ENCODE peak calls at places on chromosome 2, in six cellular contexts. One of them, this sample, is unnamed.

GRCh38 chr2:13578547-13578946 is 861.8 kb downstream of the TRIB2 start:
- DNase-seq in adrenal gland: no peak
- DNase-seq in astrocyte: peak
- DNase-seq in astrocyte of the spinal cord: no peak
- DNase-seq in endothelial cell: no peak
- DNase-seq in brain microvascular endothelial cell: no peak
- DNase-seq in this sample: no peak

GRCh38 chr2:148614332-148615049 is 30.1 kb upstream of the EPC2 start:
- DNase-seq in adrenal gland: peak
- DNase-seq in astrocyte: peak
- DNase-seq in astrocyte of the spinal cord: peak
- DNase-seq in endothelial cell: no peak
- DNase-seq in brain microvascular endothelial cell: peak
- DNase-seq in this sample: no peak

GRCh38 chr2:176664478-176664877 is 395.2 kb downstream of the MTX2 start:
- DNase-seq in adrenal gland: no peak
- DNase-seq in astrocyte: no peak
- DNase-seq in astrocyte of the spinal cord: no peak
- DNase-seq in endothelial cell: no peak
- DNase-seq in brain microvascular endothelial cell: no peak
- DNase-seq in this sample: no peak

GRCh38 chr2:238242731-238243495 is 3.1 kb upstream of the HES6 start:
- DNase-seq in adrenal gland: peak
- DNase-seq in astrocyte: no peak
- DNase-seq in astrocyte of the spinal cord: no peak
- DNase-seq in endothelial cell: no peak
- DNase-seq in brain microvascular endothelial cell: no peak
- DNase-seq in this sample: no peak

GRCh38 chr2:19350678-19351401 is 7.6 kb downstream of the OSR1 start:
- DNase-seq in adrenal gland: no peak
- DNase-seq in astrocyte: no peak
- DNase-seq in astrocyte of the spinal cord: no peak
- DNase-seq in endothelial cell: no peak
- DNase-seq in brain microvascular endothelial cell: no peak
- DNase-seq in this sample: no peak

GRCh38 chr2:12120281-12121150 is 374.1 kb downstream of the LPIN1 start:
- DNase-seq in adrenal gland: no peak
- DNase-seq in astrocyte: peak
- DNase-seq in astrocyte of the spinal cord: peak
- DNase-seq in endothelial cell: no peak
- DNase-seq in brain microvascular endothelial cell: peak
- DNase-seq in this sample: no peak

GRCh38 chr2:84214455-84214854 is 244.6 kb downstream of the SUCLG1 start:
- DNase-seq in adrenal gland: no peak
- DNase-seq in astrocyte: no peak
- DNase-seq in astrocyte of the spinal cord: no peak
- DNase-seq in endothelial cell: no peak
- DNase-seq in brain microvascular endothelial cell: no peak
- DNase-seq in this sample: no peak

GRCh38 chr2:217065695-217066405 is 206.0 kb upstream of the TNP1 start:
- DNase-seq in adrenal gland: no peak
- DNase-seq in astrocyte: peak
- DNase-seq in astrocyte of the spinal cord: peak
- DNase-seq in endothelial cell: no peak
- DNase-seq in brain microvascular endothelial cell: peak
- DNase-seq in this sample: no peak

GRCh38 chr2:47221039-47221438 is 65.9 kb upstream of the STPG4 start:
- DNase-seq in adrenal gland: no peak
- DNase-seq in astrocyte: peak
- DNase-seq in astrocyte of the spinal cord: peak
- DNase-seq in endothelial cell: no peak
- DNase-seq in brain microvascular endothelial cell: peak
- DNase-seq in this sample: no peak

GRCh38 chr2:150125708-150126107 is 361.8 kb downstream of the RND3 start:
- DNase-seq in adrenal gland: no peak
- DNase-seq in astrocyte: peak
- DNase-seq in astrocyte of the spinal cord: peak
- DNase-seq in endothelial cell: no peak
- DNase-seq in brain microvascular endothelial cell: peak
- DNase-seq in this sample: peak
- TF ChIP-seq CTCF in adrenal gland: no peak
- TF ChIP-seq CTCF in astrocyte: peak
- TF ChIP-seq CTCF in astrocyte of the spinal cord: peak
- TF ChIP-seq CTCF in endothelial cell: no peak
- TF ChIP-seq CTCF in brain microvascular endothelial cell: peak
- TF ChIP-seq CTCF in this sample: no peak

GRCh38 chr2:164706522-164706921 is 85.2 kb upstream of the GRB14 start:
- DNase-seq in adrenal gland: no peak
- DNase-seq in astrocyte: peak
- DNase-seq in astrocyte of the spinal cord: peak
- DNase-seq in endothelial cell: no peak
- DNase-seq in brain microvascular endothelial cell: peak
- DNase-seq in this sample: no peak

GRCh38 chr2:164701565-164701964 is 80.3 kb upstream of the GRB14 start:
- DNase-seq in adrenal gland: no peak
- DNase-seq in astrocyte: no peak
- DNase-seq in astrocyte of the spinal cord: no peak
- DNase-seq in endothelial cell: no peak
- DNase-seq in brain microvascular endothelial cell: no peak
- DNase-seq in this sample: no peak

GRCh38 chr2:164700390-164700789 is 79.1 kb upstream of the GRB14 start:
- DNase-seq in adrenal gland: no peak
- DNase-seq in astrocyte: peak
- DNase-seq in astrocyte of the spinal cord: peak
- DNase-seq in endothelial cell: no peak
- DNase-seq in brain microvascular endothelial cell: no peak
- DNase-seq in this sample: no peak

GRCh38 chr2:164705412-164706167 is 84.3 kb upstream of the GRB14 start:
- DNase-seq in adrenal gland: no peak
- DNase-seq in astrocyte: no peak
- DNase-seq in astrocyte of the spinal cord: no peak
- DNase-seq in endothelial cell: no peak
- DNase-seq in brain microvascular endothelial cell: no peak
- DNase-seq in this sample: no peak

DNA sequence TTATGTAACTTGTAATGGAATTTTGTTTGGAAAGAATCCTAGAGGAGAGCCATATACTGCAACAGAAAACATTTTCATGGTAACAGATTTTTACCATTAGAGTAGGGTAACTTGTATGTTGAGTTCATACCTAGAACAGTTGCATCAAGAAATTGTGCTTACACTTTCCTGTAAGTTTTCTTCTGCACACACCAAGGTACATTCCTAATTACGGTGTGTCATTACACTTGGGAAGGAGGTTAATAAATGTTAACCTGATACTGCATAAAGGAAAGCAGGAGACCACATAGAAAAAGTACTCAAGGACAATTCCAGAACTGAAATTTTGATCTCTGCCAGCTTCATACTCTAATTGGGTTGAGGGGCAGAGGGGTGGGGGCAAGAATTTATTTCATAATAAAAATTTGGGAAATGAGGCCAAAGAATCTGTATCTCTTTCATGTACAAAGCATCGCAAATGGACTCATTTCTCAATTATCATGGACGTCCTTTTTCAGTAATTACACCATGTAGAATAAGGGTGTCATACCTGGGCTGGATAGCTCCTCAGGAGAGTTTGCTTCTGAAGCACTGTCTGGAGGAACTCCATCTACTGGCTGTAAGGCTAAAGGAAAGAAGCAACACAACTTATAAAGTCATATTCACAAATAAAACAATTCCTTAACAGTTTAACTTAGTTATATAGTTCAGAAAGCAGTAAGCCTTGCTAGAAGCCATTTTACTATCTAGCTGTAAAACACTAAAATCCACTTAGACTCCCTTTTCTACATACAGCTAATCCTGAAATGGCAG is 82.8 kb upstream of the GRB14 start:
- DNase-seq in adrenal gland: no peak
- DNase-seq in astrocyte: no peak
- DNase-seq in astrocyte of the spinal cord: no peak
- DNase-seq in endothelial cell: no peak
- DNase-seq in brain microvascular endothelial cell: no peak
- DNase-seq in this sample: no peak
- TF ChIP-seq CTCF in adrenal gland: no peak
- TF ChIP-seq CTCF in astrocyte: no peak
- TF ChIP-seq CTCF in astrocyte of the spinal cord: peak
- TF ChIP-seq CTCF in endothelial cell: no peak
- TF ChIP-seq CTCF in brain microvascular endothelial cell: peak
- TF ChIP-seq CTCF in this sample: no peak

DNA sequence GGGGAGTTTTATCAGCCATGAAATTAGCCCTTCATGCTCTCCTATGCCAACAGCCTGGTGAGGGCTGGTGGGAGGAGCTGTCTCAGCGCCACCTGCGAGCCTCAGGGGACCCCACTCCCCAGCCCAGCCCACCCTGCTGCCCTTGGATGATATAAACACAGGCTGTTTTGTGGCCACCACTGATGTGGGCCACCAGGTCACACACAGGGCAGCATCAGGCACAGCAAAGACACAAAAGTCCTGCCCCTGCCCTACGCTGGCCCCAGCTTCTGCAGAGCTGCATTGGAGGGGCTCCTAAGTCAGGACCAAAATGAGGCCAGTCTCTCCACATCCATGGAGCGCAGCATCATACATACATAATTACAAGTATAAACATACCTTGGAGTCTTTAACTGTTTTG is 110.6 kb upstream of the TEX51 start:
- DNase-seq in adrenal gland: no peak
- DNase-seq in astrocyte: no peak
- DNase-seq in astrocyte of the spinal cord: no peak
- DNase-seq in endothelial cell: no peak
- DNase-seq in brain microvascular endothelial cell: no peak
- DNase-seq in this sample: no peak
- TF ChIP-seq CTCF in adrenal gland: no peak
- TF ChIP-seq CTCF in astrocyte: no peak
- TF ChIP-seq CTCF in astrocyte of the spinal cord: no peak
- TF ChIP-seq CTCF in endothelial cell: no peak
- TF ChIP-seq CTCF in brain microvascular endothelial cell: no peak
- TF ChIP-seq CTCF in this sample: no peak

GRCh38 chr2:100819365-100820345 is at the start of gene NPAS2:
- DNase-seq in adrenal gland: no peak
- DNase-seq in astrocyte: peak
- DNase-seq in astrocyte of the spinal cord: peak
- DNase-seq in endothelial cell: peak
- DNase-seq in brain microvascular endothelial cell: no peak
- DNase-seq in this sample: peak

GRCh38 chr2:100820346-100821254 is 661 bp downstream of the NPAS2 start:
- DNase-seq in adrenal gland: no peak
- DNase-seq in astrocyte: no peak
- DNase-seq in astrocyte of the spinal cord: no peak
- DNase-seq in endothelial cell: peak
- DNase-seq in brain microvascular endothelial cell: no peak
- DNase-seq in this sample: peak

GRCh38 chr2:100818003-100818605 is 1.8 kb upstream of the NPAS2 start:
- DNase-seq in adrenal gland: no peak
- DNase-seq in astrocyte: peak
- DNase-seq in astrocyte of the spinal cord: peak
- DNase-seq in endothelial cell: no peak
- DNase-seq in brain microvascular endothelial cell: peak
- DNase-seq in this sample: no peak

GRCh38 chr2:100817388-100817985 is 2.5 kb upstream of the NPAS2 start:
- DNase-seq in adrenal gland: no peak
- DNase-seq in astrocyte: no peak
- DNase-seq in astrocyte of the spinal cord: no peak
- DNase-seq in endothelial cell: no peak
- DNase-seq in brain microvascular endothelial cell: no peak
- DNase-seq in this sample: no peak

DNA sequence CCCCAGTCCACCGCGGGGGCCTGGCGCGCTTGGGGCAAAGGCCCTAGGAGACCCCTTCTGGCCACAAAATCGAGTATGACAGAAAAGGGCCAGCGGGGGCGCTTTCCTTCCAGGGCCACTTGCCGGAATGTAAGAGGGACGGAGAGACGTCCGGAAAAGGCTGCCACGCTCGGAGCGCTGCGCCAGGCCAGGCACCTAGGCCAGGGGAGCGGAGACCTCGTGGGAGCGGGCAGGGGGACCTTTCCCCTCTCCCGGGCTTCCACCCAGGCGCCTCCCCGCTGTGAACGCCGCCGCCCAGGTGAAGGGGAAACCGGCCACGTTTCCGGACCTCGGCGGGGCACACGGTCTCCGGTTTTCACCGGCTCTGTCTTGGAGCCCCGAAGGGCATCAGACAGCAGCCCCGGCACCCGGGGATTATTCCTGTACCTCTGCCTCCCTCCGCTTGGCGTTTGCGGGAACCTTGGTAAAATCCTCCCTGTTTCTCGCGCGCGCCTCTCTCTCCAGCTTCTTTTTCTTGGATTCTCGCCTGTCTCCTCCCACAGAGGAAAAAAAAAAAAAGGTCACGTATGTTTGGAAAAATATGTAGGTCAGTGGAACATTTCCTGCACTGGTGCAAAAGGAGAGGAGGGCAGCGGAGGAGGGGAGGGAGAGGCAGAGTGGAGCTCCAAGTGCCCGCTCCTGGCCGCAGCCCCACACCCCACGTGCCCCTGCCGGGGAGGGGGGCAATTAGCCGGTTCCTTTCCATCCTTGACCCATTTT is 1.2 kb upstream of the NPAS2 start:
- DNase-seq in adrenal gland: peak
- DNase-seq in astrocyte: peak
- DNase-seq in astrocyte of the spinal cord: peak
- DNase-seq in endothelial cell: peak
- DNase-seq in brain microvascular endothelial cell: peak
- DNase-seq in this sample: peak
- TF ChIP-seq CTCF in adrenal gland: peak
- TF ChIP-seq CTCF in astrocyte: peak
- TF ChIP-seq CTCF in astrocyte of the spinal cord: peak
- TF ChIP-seq CTCF in endothelial cell: peak
- TF ChIP-seq CTCF in brain microvascular endothelial cell: peak
- TF ChIP-seq CTCF in this sample: peak

DNA sequence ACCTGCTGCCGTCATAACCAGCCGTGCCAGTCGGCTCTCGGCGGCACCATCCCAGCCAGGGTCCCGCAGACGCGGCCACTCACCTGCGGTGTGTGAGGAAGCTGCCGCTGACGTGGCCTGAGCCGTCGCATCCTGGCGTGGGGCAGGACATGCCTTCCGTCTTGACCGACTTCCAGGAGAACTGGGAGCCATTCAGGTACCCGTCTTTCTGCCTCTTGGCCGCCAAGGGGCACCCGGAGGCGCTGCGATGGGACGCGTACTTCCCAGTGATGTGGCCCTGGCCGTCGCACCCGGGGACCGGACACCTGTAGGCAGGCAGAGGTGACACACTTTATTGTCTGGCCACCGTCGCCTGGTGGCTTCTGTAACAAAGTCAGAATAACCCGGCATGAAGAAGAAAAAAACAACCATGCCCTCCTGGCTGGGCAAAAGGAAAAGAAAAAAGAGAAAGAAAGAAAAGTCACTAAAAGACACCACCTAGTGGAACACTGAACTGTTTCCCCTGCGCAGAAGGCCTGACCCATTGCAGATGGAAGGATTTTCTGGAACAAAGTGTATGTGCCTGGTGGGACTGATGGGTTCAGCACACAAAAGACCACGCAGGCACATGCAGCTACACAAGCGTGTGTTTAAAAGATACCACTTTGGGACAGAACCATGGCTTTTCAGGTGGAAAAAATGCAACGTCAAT is 94.9 kb upstream of the PXDN start:
- DNase-seq in adrenal gland: no peak
- DNase-seq in astrocyte: no peak
- DNase-seq in astrocyte of the spinal cord: no peak
- DNase-seq in endothelial cell: no peak
- DNase-seq in brain microvascular endothelial cell: no peak
- DNase-seq in this sample: no peak
- TF ChIP-seq CTCF in adrenal gland: no peak
- TF ChIP-seq CTCF in astrocyte: no peak
- TF ChIP-seq CTCF in astrocyte of the spinal cord: no peak
- TF ChIP-seq CTCF in endothelial cell: no peak
- TF ChIP-seq CTCF in brain microvascular endothelial cell: peak
- TF ChIP-seq CTCF in this sample: peak

This sample was measured in nephron progenitor cell.